ENCODE peak calls at places on chromosomes 7 and 10, in five cellular contexts. S is substantia nigra, I is cardiac muscle cell, P is PC-9, T is PC-3. O is an unnamed sample.

GRCh38 chr10:93124580-93125318 is 51.1 kb downstream of the CYP26A1 start:
- DNase-seq in S (no peak), I (no peak), P (no peak), T (no peak), O (no peak)

GRCh38 chr7:91149518-91149917 is 114.7 kb upstream of the FZD1 start:
- DNase-seq in S (no peak), I (no peak), P (no peak), T (no peak), O (no peak)

GRCh38 chr10:21519981-21520436 is 5.5 kb downstream of the SKIDA1 start:
- DNase-seq in S (no peak), I (peak), P (peak), T (peak), O (no peak)

GRCh38 chr10:127332631-127333030 is 136.2 kb upstream of the INSYN2A start:
- DNase-seq in S (no peak), I (no peak), P (no peak), T (peak), O (no peak)

GRCh38 chr7:116180302-116180701 is 30.0 kb upstream of the TES start:
- DNase-seq in S (no peak), I (peak), P (peak), T (peak), O (peak)

GRCh38 chr7:51314726-51315125 is 1.9 kb downstream of the COBL start:
- DNase-seq in S (no peak), I (no peak), P (peak), T (peak), O (no peak)

GRCh38 chr7:137717811-137718271 is 128.9 kb downstream of the DGKI start:
- DNase-seq in S (no peak), I (peak), P (no peak), T (no peak), O (no peak)

GRCh38 chr10:38038107-38038931 is 27.8 kb downstream of the ZNF33A start:
- DNase-seq in S (no peak), I (no peak), P (no peak), T (no peak), O (no peak)

GRCh38 chr10:4470231-4470840 is 355.7 kb upstream of the AKR1E2 start:
- DNase-seq in S (no peak), I (peak), P (peak), T (peak), O (no peak)

O was measured in HCT116.